ENCODE peak calls at places on chromosomes 16 and 17, in eight cellular contexts. Q is mammary epithelial cell; S is midbrain; Z is foreskin keratinocyte; I is central memory CD4-positive, alpha-beta T cell; L is Calu3; K is H7; X is NCI-H526 treated with DMSO at 0.1 percent for 48 hours. R is an unnamed sample.

GRCh38 chr17:56733833-56734232 is 99.9 kb downstream of the C17orf67 start:
- DNase-seq in Q (peak), S (no peak), Z (peak), I (no peak), L (no peak), K (no peak), X (no peak), R (peak)

GRCh38 chr16:56609463-56609921 is 1.1 kb downstream of the MT2A start:
- DNase-seq in Q (peak), S (peak), Z (peak), I (peak), L (peak), K (peak), X (no peak), R (peak)

GRCh38 chr16:716250-716607 is 1.3 kb downstream of the METRN start:
- DNase-seq in Q (no peak), S (peak), Z (no peak), I (no peak), L (peak), K (peak), X (no peak), R (no peak)

GRCh38 chr16:31072540-31073072 is 1.4 kb downstream of the ZNF668 start:
- DNase-seq in Q (peak), S (no peak), Z (peak), I (no peak), L (peak), K (no peak), X (peak), R (peak)

GRCh38 chr16:1543085-1543896 is 9.8 kb downstream of the TMEM204 start:
- DNase-seq in Q (peak), S (no peak), Z (peak), I (peak), L (peak), K (peak), X (no peak), R (peak)

GRCh38 chr17:68491381-68491849 is 20.8 kb upstream of the PRKAR1A start:
- DNase-seq in Q (no peak), S (no peak), Z (no peak), I (no peak), L (no peak), K (no peak), X (no peak), R (no peak)

GRCh38 chr16:53865492-53865863 is 161.5 kb downstream of the FTO start:
- DNase-seq in Q (peak), S (peak), Z (peak), I (no peak), L (no peak), K (peak), X (no peak), R (peak)

GRCh38 chr16:70571623-70572022 is 48.0 kb downstream of the SF3B3 start:
- DNase-seq in Q (no peak), S (no peak), Z (no peak), I (no peak), L (no peak), K (no peak), X (no peak), R (no peak)

GRCh38 chr17:13786000-13786598 is 184.4 kb upstream of the HS3ST3A1 start:
- DNase-seq in Q (no peak), S (no peak), Z (no peak), I (no peak), L (no peak), K (no peak), X (no peak), R (no peak)

GRCh38 chr17:38324141-38324540 is 19.6 kb downstream of the GPR179 start:
- DNase-seq in Q (no peak), S (no peak), Z (no peak), I (no peak), L (no peak), K (no peak), X (no peak), R (no peak)

GRCh38 chr16:81158964-81159363 is 62.8 kb upstream of the GCSH start:
- DNase-seq in Q (peak), S (peak), Z (no peak), I (no peak), L (peak), K (no peak), X (no peak), R (no peak)

GRCh38 chr16:81723098-81723723 is 55.9 kb upstream of the PLCG2 start:
- DNase-seq in Q (peak), S (peak), Z (peak), I (peak), L (peak), K (peak), X (peak), R (peak)

GRCh38 chr17:75846701-75847594 is 2.7 kb upstream of the UNC13D start:
- DNase-seq in Q (no peak), S (no peak), Z (no peak), I (no peak), L (no peak), K (no peak), X (no peak), R (no peak)

GRCh38 chr17:57445772-57446472 is 189.6 kb downstream of the MSI2 start:
- DNase-seq in Q (no peak), S (no peak), Z (no peak), I (no peak), L (no peak), K (no peak), X (no peak), R (no peak)

GRCh38 chr17:35432176-35433074 is at the start of gene SLFN12:
- DNase-seq in Q (peak), S (peak), Z (peak), I (peak), L (no peak), K (peak), X (no peak), R (peak)

GRCh38 chr17:4988168-4988567 is 693 bp upstream of the CAMTA2 start:
- DNase-seq in Q (no peak), S (no peak), Z (no peak), I (no peak), L (no peak), K (no peak), X (no peak), R (no peak)

GRCh38 chr16:66064811-66065530 is 301.5 kb upstream of the CDH5 start:
- DNase-seq in Q (no peak), S (no peak), Z (no peak), I (no peak), L (no peak), K (no peak), X (no peak), R (no peak)

GRCh38 chr16:15425861-15426260 is 8.5 kb upstream of the BMERB1 start:
- DNase-seq in Q (no peak), S (no peak), Z (no peak), I (no peak), L (no peak), K (no peak), X (no peak), R (no peak)

GRCh38 chr16:60684002-60684401 is 1352.2 kb downstream of the CDH8 start:
- DNase-seq in Q (no peak), S (no peak), Z (no peak), I (no peak), L (no peak), K (no peak), X (no peak), R (peak)

R was measured in epithelial cell of esophagus.